ENCODE peak calls at places on chromosomes 1 and 21, in eight cellular contexts. C is CD8-positive, alpha-beta T cell; S is cardiac fibroblast; R is left lung; G is PC-3; K is left ventricle myocardium inferior; U is HCT116; D is kidney. M is an unnamed sample.

GRCh38 chr1:217542837-217543236 is 88.1 kb downstream of the GPATCH2 start:
- DNase-seq in C (no peak), S (no peak), R (no peak), G (no peak), K (no peak), U (no peak), D (no peak), M (no peak)

GRCh38 chr21:34836103-34836932 is 167.5 kb downstream of the CLIC6 start:
- DNase-seq in C (no peak), S (peak), R (peak), G (peak), K (no peak), U (peak), D (peak), M (peak)

GRCh38 chr1:63731117-63732043 is 42.4 kb upstream of the ROR1 start:
- DNase-seq in C (no peak), S (peak), R (no peak), G (peak), K (no peak), U (peak), D (no peak), M (peak)

GRCh38 chr1:62436039-62436465 is 797 bp upstream of the USP1 start:
- DNase-seq in C (no peak), S (no peak), R (peak), G (no peak), K (peak), U (no peak), D (peak), M (no peak)

GRCh38 chr1:64223329-64224151 is 20.1 kb downstream of the UBE2U start:
- DNase-seq in C (no peak), S (peak), R (no peak), G (peak), K (no peak), U (no peak), D (no peak), M (peak)

GRCh38 chr1:6614019-6614952 is 755 bp downstream of the PHF13 start:
- DNase-seq in C (peak), S (no peak), R (peak), G (peak), K (peak), U (no peak), D (peak), M (peak)

GRCh38 chr21:39111928-39112327 is 71.3 kb downstream of the PSMG1 start:
- DNase-seq in C (no peak), S (peak), R (no peak), G (no peak), K (no peak), U (no peak), D (no peak), M (peak)

GRCh38 chr1:238648756-238649155 is 737.6 kb upstream of the CHRM3 start:
- DNase-seq in C (no peak), S (no peak), R (no peak), G (no peak), K (no peak), U (no peak), D (no peak), M (no peak)

GRCh38 chr1:165930961-165931360 is 103.5 kb downstream of the UCK2 start:
- DNase-seq in C (no peak), S (no peak), R (no peak), G (no peak), K (no peak), U (no peak), D (no peak), M (no peak)

GRCh38 chr1:1004780-1005697 is 5.1 kb upstream of the HES4 start:
- DNase-seq in C (no peak), S (no peak), R (peak), G (no peak), K (no peak), U (no peak), D (peak), M (no peak)

GRCh38 chr1:22815043-22815365 is 104.4 kb downstream of the EPHB2 start:
- DNase-seq in C (no peak), S (no peak), R (no peak), G (no peak), K (no peak), U (no peak), D (no peak), M (no peak)

DNA sequence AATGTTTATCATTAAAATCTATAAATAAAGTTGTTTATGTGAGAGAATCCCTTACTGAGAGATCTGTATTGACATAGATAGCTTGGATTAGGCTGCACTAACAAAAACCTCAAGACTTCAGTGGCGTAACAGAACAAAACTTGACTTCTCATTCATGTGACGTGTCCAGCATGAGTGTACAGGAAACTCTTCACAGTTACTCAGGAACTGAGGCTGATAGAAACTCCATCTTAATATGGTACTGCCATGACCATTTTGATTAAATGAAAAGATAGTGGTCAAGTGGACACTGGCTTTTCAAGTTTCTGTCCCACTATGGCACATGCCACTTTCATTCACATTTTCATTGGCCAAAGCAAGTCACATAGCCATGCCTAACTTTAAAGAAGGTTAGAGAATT is 3.7 kb downstream of the ST3GAL3 start:
- DNase-seq in C (no peak), S (peak), R (no peak), G (peak), K (no peak), U (no peak), D (no peak), M (peak)
- H3K4me3 ChIP-seq in C (no peak), S (no peak), R (no peak), G (no peak), K (no peak), U (no peak), D (no peak), M (no peak)

GRCh38 chr1:158507511-158507910 is 35.5 kb downstream of the OR10R2 start:
- DNase-seq in C (no peak), S (no peak), R (no peak), G (no peak), K (no peak), U (no peak), D (no peak), M (no peak)

GRCh38 chr1:158509471-158510161 is 37.6 kb downstream of the OR10R2 start:
- DNase-seq in C (no peak), S (peak), R (no peak), G (no peak), K (no peak), U (no peak), D (no peak), M (no peak)

DNA sequence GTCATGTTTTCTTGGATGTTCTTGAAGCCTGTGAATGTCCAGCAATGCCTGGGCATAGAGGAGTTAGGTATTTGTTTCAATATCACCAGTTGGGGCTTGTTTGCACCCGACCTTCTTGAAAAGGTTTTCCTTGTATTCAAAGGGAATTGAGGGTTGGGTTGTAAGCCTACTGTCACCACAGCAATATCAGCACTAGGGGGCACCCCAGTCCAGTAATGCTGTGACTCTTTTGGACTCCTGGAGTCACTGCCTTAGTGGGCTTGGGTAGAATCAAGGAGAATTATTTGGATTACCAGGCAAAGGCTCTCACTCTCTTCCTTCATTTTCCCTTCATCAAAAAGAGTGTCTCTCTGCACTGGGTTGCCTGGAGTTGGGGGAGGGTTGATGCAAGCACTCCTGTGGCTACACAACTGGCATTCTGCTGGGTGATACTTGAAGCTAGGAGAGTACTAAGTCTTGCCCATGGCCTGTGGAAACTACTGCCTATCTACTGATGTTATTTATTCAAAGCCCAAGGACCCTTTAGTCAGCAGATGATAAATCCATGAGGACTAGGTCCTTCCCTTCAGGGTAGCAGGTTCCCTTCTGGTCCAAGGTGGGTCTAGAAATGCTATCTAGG is 34.5 kb downstream of the OR10R2 start:
- DNase-seq in C (no peak), S (peak), R (no peak), G (peak), K (no peak), U (no peak), D (no peak), M (no peak)
- TF ChIP-seq CTCF in C (peak), S (peak), R (peak), G (peak), K (peak), U (peak), D (no peak), M (peak)

GRCh38 chr1:155125946-155126493 is 1.7 kb upstream of the EFNA1 start:
- DNase-seq in C (no peak), S (peak), R (peak), G (peak), K (peak), U (no peak), D (peak), M (peak)

GRCh38 chr1:155126494-155127104 is 1.1 kb upstream of the EFNA1 start:
- DNase-seq in C (peak), S (no peak), R (peak), G (no peak), K (peak), U (no peak), D (peak), M (peak)

GRCh38 chr1:155124503-155125463 is 2.9 kb upstream of the EFNA1 start:
- DNase-seq in C (no peak), S (peak), R (no peak), G (peak), K (no peak), U (no peak), D (peak), M (no peak)

GRCh38 chr1:155127105-155127671 is 488 bp upstream of the EFNA1 start:
- DNase-seq in C (no peak), S (peak), R (peak), G (peak), K (peak), U (no peak), D (peak), M (peak)

DNA sequence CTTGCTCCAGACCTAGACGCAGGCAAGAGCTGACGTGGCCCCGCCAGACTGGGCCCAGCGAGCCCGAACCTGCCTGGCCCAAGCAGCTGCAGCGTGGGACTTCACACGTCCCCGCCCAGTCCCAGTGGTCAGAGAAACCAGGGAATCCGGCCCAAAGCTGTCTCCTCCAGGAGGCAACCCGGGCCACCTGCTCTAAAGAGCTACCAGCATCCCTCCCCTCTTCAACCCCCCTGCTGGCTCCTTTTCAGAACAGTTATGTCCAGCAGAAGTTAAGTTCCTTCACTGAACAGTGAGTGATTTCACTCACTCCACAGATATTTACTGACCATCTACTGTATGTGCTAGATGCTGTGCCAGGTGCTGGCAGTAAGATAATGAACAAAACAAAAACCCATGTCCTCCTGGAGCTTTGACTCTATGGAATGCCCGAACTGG is 2.1 kb upstream of the EFNA1 start:
- DNase-seq in C (no peak), S (no peak), R (no peak), G (no peak), K (no peak), U (no peak), D (peak), M (no peak)
- H3K4me3 ChIP-seq in C (no peak), S (no peak), R (no peak), G (peak), K (no peak), U (no peak), D (no peak), M (no peak)

GRCh38 chr1:15273274-15273673 is 26.3 kb downstream of the FHAD1 start:
- DNase-seq in C (no peak), S (no peak), R (no peak), G (no peak), K (no peak), U (no peak), D (no peak), M (no peak)
- TF ChIP-seq CTCF in C (no peak), S (no peak), R (no peak), G (no peak), K (no peak), U (no peak), D (no peak), M (no peak)

GRCh38 chr1:100719490-100719889 is at the start of gene VCAM1:
- DNase-seq in C (no peak), S (no peak), R (no peak), G (no peak), K (no peak), U (no peak), D (peak), M (no peak)

GRCh38 chr1:100720751-100721150 is 1.2 kb downstream of the VCAM1 start:
- DNase-seq in C (no peak), S (no peak), R (no peak), G (no peak), K (no peak), U (no peak), D (no peak), M (no peak)

GRCh38 chr1:100722211-100722610 is 2.7 kb downstream of the VCAM1 start:
- DNase-seq in C (no peak), S (peak), R (no peak), G (no peak), K (no peak), U (no peak), D (no peak), M (no peak)

GRCh38 chr1:100724281-100724680 is 4.7 kb downstream of the VCAM1 start:
- DNase-seq in C (no peak), S (no peak), R (no peak), G (no peak), K (no peak), U (no peak), D (no peak), M (no peak)

GRCh38 chr1:100721502-100722205 is 2.1 kb downstream of the VCAM1 start:
- DNase-seq in C (no peak), S (peak), R (no peak), G (no peak), K (no peak), U (no peak), D (no peak), M (peak)
- H3K4me3 ChIP-seq in C (no peak), S (peak), R (no peak), G (no peak), K (peak), U (no peak), D (peak), M (peak)

GRCh38 chr1:119896303-119896702 is at the start of gene ADAM30:
- DNase-seq in C (no peak), S (no peak), R (no peak), G (no peak), K (no peak), U (no peak), D (no peak), M (no peak)
- TF ChIP-seq CTCF in C (no peak), S (peak), R (no peak), G (no peak), K (peak), U (no peak), D (no peak), M (no peak)

M was measured in foreskin fibroblast.